ENCODE peak calls at places on chromosomes 2 and 18, in nine cellular contexts. Y is brain microvascular endothelial cell, P is cardiac muscle cell, A is Panc1, J is GM23338, I is psoas muscle, O is GM06990, E is lower lobe of right lung, G is spleen. M is an unnamed sample.

GRCh38 chr2:100921685-100922161 is 80.4 kb upstream of the RPL31 start:
- DNase-seq in Y (no peak), P (no peak), A (no peak), J (no peak), I (no peak), O (no peak), E (no peak), G (no peak), M (peak; percentile 55)

GRCh38 chr2:61470122-61470951 is 550 bp downstream of the USP34 start:
- DNase-seq in Y (peak; percentile 64), P (peak; percentile 91), A (no peak), J (peak; percentile 90), I (peak; percentile 92), O (peak; percentile 87), E (peak; percentile 91), G (peak; percentile 96), M (no peak)

GRCh38 chr2:88016948-88017779 is 817 bp upstream of the RNU2-63P start:
- DNase-seq in Y (peak; percentile 45), P (peak; percentile 73), A (peak; percentile 45), J (peak; percentile 85), I (peak; percentile 21), O (peak; percentile 81), E (peak; percentile 73), G (peak; percentile 93), M (no peak)

GRCh38 chr2:218859556-218859993 is at the start of gene WNT6:
- DNase-seq in Y (no peak), P (peak; percentile 65), A (no peak), J (peak; percentile 49), I (no peak), O (no peak), E (peak; percentile 49), G (no peak), M (no peak)

GRCh38 chr18:32881009-32881408 is 108.2 kb upstream of the KLHL14 start:
- DNase-seq in Y (no peak), P (no peak), A (no peak), J (no peak), I (no peak), O (no peak), E (no peak), G (no peak), M (no peak)

GRCh38 chr2:42092084-42092996 is 44.5 kb downstream of the PKDCC start:
- DNase-seq in Y (no peak), P (peak; percentile 41), A (no peak), J (peak; percentile 65), I (no peak), O (no peak), E (no peak), G (no peak), M (no peak)

GRCh38 chr2:98637401-98638144 is 29.2 kb downstream of the UNC50 start:
- DNase-seq in Y (no peak), P (no peak), A (no peak), J (no peak), I (no peak), O (peak; percentile 52), E (no peak), G (no peak), M (no peak)

GRCh38 chr2:48514591-48514990 is 15.4 kb upstream of the STON1 start:
- DNase-seq in Y (no peak), P (no peak), A (no peak), J (no peak), I (no peak), O (no peak), E (no peak), G (no peak), M (no peak)

GRCh38 chr2:117967981-117968723 is 45.7 kb downstream of the CCDC93 start:
- DNase-seq in Y (no peak), P (no peak), A (no peak), J (no peak), I (no peak), O (no peak), E (no peak), G (no peak), M (no peak)

GRCh38 chr18:69648486-69648885 is 247.8 kb downstream of the DOK6 start:
- DNase-seq in Y (no peak), P (no peak), A (no peak), J (no peak), I (no peak), O (no peak), E (no peak), G (no peak), M (no peak)

GRCh38 chr2:11616097-11616687 is 53.8 kb downstream of the NTSR2 start:
- DNase-seq in Y (no peak), P (no peak), A (no peak), J (no peak), I (no peak), O (no peak), E (no peak), G (no peak), M (no peak)

GRCh38 chr2:38176619-38177021 is 100.7 kb upstream of the CYP1B1 start:
- DNase-seq in Y (peak; percentile 68), P (no peak), A (no peak), J (no peak), I (no peak), O (no peak), E (no peak), G (no peak), M (no peak)

GRCh38 chr18:10410472-10411300 is 43.7 kb upstream of the APCDD1 start:
- DNase-seq in Y (no peak), P (no peak), A (no peak), J (peak; percentile 8), I (no peak), O (no peak), E (no peak), G (no peak), M (no peak)

GRCh38 chr2:112493858-112494648 is 12.1 kb downstream of the TTL start:
- DNase-seq in Y (peak; percentile 69), P (no peak), A (no peak), J (no peak), I (no peak), O (no peak), E (no peak), G (no peak), M (peak; percentile 23)

GRCh38 chr2:176085861-176086771 is 2.4 kb upstream of the EVX2 start:
- DNase-seq in Y (no peak), P (peak; percentile 78), A (no peak), J (peak; percentile 75), I (no peak), O (no peak), E (no peak), G (no peak), M (no peak)
- H3K4me3 ChIP-seq in Y (no peak overlapping the region), P (peak overlapping the region; percentile 25), A (peak overlapping the region; percentile 30), J (peak overlapping the region; percentile 49), I (peak overlapping the region; percentile 51), O (no peak overlapping the region), E (no peak overlapping the region), G (no peak overlapping the region), M (no peak overlapping the region)

GRCh38 chr2:184644685-184645084 is 46.4 kb downstream of the ZNF804A start:
- DNase-seq in Y (no peak), P (no peak), A (no peak), J (peak; percentile 11), I (no peak), O (no peak), E (no peak), G (no peak), M (no peak)
- TF ChIP-seq CTCF in Y (no peak), P (no peak), A (no peak), J (no peak), I (no peak), O (no peak), E (no peak), G (no peak), M (no peak)

GRCh38 chr2:3142210-3142609 is 235.4 kb downstream of the EIPR1 start:
- DNase-seq in Y (no peak), P (no peak), A (no peak), J (no peak), I (no peak), O (no peak), E (no peak), G (no peak), M (no peak)

GRCh38 chr2:3144856-3145255 is 232.8 kb downstream of the EIPR1 start:
- DNase-seq in Y (no peak), P (no peak), A (no peak), J (no peak), I (no peak), O (no peak), E (no peak), G (no peak), M (no peak)

GRCh38 chr2:3141696-3142095 is 235.9 kb downstream of the EIPR1 start:
- DNase-seq in Y (no peak), P (no peak), A (no peak), J (no peak), I (no peak), O (no peak), E (no peak), G (no peak), M (no peak)

GRCh38 chr2:3143602-3144001 is 234.0 kb downstream of the EIPR1 start:
- DNase-seq in Y (no peak), P (no peak), A (no peak), J (no peak), I (no peak), O (no peak), E (no peak), G (no peak), M (no peak)

DNA sequence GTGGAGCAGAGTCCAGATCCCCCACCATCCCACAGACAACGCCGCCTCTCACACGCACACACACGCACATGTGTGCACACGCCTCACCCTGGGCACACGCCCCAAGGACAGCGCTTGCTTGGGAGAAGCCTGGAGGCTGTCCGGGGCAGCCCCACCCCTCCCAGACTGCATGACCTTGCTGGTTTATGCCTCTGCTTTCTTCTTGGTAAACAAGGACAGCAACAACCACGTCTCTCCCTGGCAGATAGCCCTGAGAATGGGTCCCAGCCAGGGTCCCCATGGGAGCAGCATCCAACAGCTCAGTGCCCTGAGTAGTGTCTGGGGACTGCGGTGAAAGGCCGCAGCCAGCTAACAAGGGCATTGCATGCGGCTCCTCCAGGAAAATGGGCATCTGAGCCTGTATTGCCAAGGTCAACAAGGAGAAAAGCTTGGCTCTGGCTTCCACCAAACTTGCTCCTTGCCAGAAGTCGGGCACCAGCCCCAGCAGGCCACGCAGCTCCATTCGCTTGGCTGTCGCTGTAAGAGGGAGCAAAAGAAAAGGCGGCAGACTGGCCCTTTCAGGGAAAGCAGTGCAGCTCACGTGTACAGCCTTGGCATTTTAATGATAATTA is 234.6 kb downstream of the EIPR1 start:
- DNase-seq in Y (no peak), P (no peak), A (no peak), J (no peak), I (no peak), O (no peak), E (no peak), G (no peak), M (no peak)
- H3K36me3 ChIP-seq in Y (no peaks in the 10 kb centered on the region), P (no peaks in the 10 kb centered on the region), A (no peaks in the 10 kb centered on the region), J (no peaks in the 10 kb centered on the region), I (no peaks in the 10 kb centered on the region), O (no peaks in the 10 kb centered on the region), E (no peaks in the 10 kb centered on the region), G (no peaks in the 10 kb centered on the region), M (no peaks in the 10 kb centered on the region)

DNA sequence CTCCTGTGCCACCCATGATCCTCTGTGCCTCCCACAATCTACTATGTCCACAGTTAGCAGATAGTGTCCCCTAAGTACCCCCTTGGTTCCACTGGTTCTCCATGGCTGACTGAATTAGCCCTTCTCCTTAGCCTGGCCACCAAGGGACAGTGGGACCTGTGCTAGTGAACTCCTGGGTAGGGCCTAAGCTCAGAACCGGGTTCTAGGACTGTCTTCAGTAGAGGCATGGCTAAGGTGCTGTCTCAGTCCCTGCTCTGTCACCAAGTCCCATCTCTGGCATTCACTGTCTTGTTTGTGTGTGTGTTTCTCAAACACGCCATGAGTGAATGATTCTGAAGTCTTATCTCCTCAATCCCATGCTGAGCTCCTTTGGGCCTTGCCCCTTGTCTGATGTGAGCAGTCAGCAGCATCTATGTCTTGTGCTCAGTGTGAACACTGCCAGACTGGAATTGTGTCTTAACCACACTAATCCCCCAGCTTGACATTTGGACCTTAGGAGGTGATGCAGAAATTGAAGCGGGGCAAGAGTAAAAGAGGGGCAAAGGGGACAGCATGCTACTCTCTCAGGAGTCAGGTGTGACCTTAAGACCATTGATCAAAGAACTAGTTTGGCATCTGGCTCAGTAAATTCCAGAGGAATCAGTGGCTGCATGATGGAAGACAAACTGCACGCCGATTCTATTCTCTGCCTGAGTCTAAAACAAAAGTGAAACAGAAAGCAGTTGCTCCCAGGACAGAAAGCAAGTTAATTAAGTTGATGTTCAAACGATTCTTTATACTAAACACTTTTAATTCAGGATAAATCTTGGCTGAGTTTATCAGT is 190.5 kb downstream of the ALPK2 start:
- DNase-seq in Y (no peak), P (no peak), A (no peak), J (no peak), I (no peak), O (no peak), E (no peak), G (no peak), M (no peak)
- H3K4me3 ChIP-seq in Y (no peak overlapping the region), P (no peak overlapping the region), A (no peak overlapping the region), J (no peak overlapping the region), I (peak overlapping the region; percentile 38), O (no peak overlapping the region), E (peak overlapping the region; percentile 44), G (peak overlapping the region; percentile 20), M (peak overlapping the region; percentile 14)